ENCODE peak calls at places on chromosome 22, in nine cellular contexts. K is GM04504, I is HFFc6, Q is dermis microvascular lymphatic vessel endothelial cell, W is left kidney, L is GM12864, O is iris pigment epithelial cell, E is mesothelial cell of epicardium, R is dermis blood vessel endothelial cell. F is an unnamed sample.

GRCh38 chr22:31363885-31364284 is 17.7 kb upstream of the PATZ1 start:
- DNase-seq in K (no peak), I (no peak), Q (no peak), W (no peak), L (no peak), O (no peak), E (no peak), R (no peak), F (no peak)

GRCh38 chr22:43162412-43163150 is 11.2 kb downstream of the TSPO start:
- DNase-seq in K (no peak), I (no peak), Q (no peak), W (no peak), L (no peak), O (no peak), E (no peak), R (no peak), F (no peak)

GRCh38 chr22:36406139-36406538 is 18.4 kb upstream of the MYH9 start:
- DNase-seq in K (no peak), I (no peak), Q (no peak), W (no peak), L (no peak), O (no peak), E (no peak), R (no peak), F (no peak)

GRCh38 chr22:36366291-36366708 is 21.5 kb downstream of the MYH9 start:
- DNase-seq in K (no peak), I (no peak), Q (peak), W (peak), L (no peak), O (no peak), E (no peak), R (no peak), F (no peak)

GRCh38 chr22:22408731-22409696 is 99.5 kb downstream of the ZNF280B start:
- DNase-seq in K (no peak), I (no peak), Q (peak), W (peak), L (no peak), O (peak), E (no peak), R (peak), F (peak)

GRCh38 chr22:21074092-21074715 is 28.5 kb downstream of the LRRC74B start:
- DNase-seq in K (peak), I (peak), Q (no peak), W (no peak), L (no peak), O (peak), E (no peak), R (peak), F (no peak)

GRCh38 chr22:48719978-48720661 is 1107.6 kb downstream of the BRD1 start:
- DNase-seq in K (no peak), I (no peak), Q (no peak), W (no peak), L (no peak), O (no peak), E (no peak), R (no peak), F (no peak)

GRCh38 chr22:23389271-23390071 is 190.6 kb downstream of the IGLL1 start:
- DNase-seq in K (no peak), I (no peak), Q (no peak), W (peak), L (no peak), O (no peak), E (no peak), R (no peak), F (no peak)

GRCh38 chr22:45163074-45163416 is 680 bp upstream of the NUP50 start:
- DNase-seq in K (no peak), I (peak), Q (peak), W (peak), L (no peak), O (peak), E (no peak), R (peak), F (peak)

GRCh38 chr22:23063539-23064380 is 6.6 kb upstream of the GNAZ start:
- DNase-seq in K (no peak), I (no peak), Q (no peak), W (no peak), L (no peak), O (no peak), E (no peak), R (no peak), F (no peak)

F was measured in pons.